ENCODE peak calls at places on chromosomes 6 and 20, in ten cellular contexts. One of them, this sample, is unnamed. For H3K9me3 and H3K4me1, the result is how much of the 10 kb centered on the place peaks cover.

GRCh38 chr6:39166189-39166917 is 51.4 kb upstream of the SAYSD1 start:
- DNase-seq in adrenal gland: peak
- DNase-seq in endothelial cell of umbilical vein: peak
- DNase-seq in heart left ventricle: peak
- DNase-seq in fibroblast of lung: peak
- DNase-seq in naive thymus-derived CD4-positive, alpha-beta T cell: peak
- DNase-seq in breast epithelium: peak
- DNase-seq in effector memory CD4-positive, alpha-beta T cell: peak
- DNase-seq in heart right ventricle: peak
- DNase-seq in psoas muscle: peak
- DNase-seq in this sample: peak

GRCh38 chr20:38298768-38299288 is 5.1 kb upstream of the BPI start:
- DNase-seq in naive thymus-derived CD4-positive, alpha-beta T cell: no peak
- DNase-seq in heart left ventricle: peak
- DNase-seq in fibroblast of lung: peak
- DNase-seq in effector memory CD4-positive, alpha-beta T cell: no peak
- DNase-seq in heart right ventricle: peak
- DNase-seq in endothelial cell of umbilical vein: peak
- DNase-seq in adrenal gland: peak
- DNase-seq in breast epithelium: peak
- DNase-seq in psoas muscle: peak
- DNase-seq in this sample: peak

GRCh38 chr20:49482621-49483017 is at the start of gene KCNB1:
- DNase-seq in naive thymus-derived CD4-positive, alpha-beta T cell: peak
- DNase-seq in psoas muscle: peak
- DNase-seq in effector memory CD4-positive, alpha-beta T cell: no peak
- DNase-seq in endothelial cell of umbilical vein: peak
- DNase-seq in heart left ventricle: peak
- DNase-seq in breast epithelium: peak
- DNase-seq in fibroblast of lung: peak
- DNase-seq in heart right ventricle: peak
- DNase-seq in adrenal gland: peak
- DNase-seq in this sample: peak

GRCh38 chr6:32129297-32130088 is 595 bp downstream of the FKBPL start:
- DNase-seq in naive thymus-derived CD4-positive, alpha-beta T cell: no peak
- DNase-seq in psoas muscle: peak
- DNase-seq in heart right ventricle: no peak
- DNase-seq in breast epithelium: no peak
- DNase-seq in heart left ventricle: peak
- DNase-seq in fibroblast of lung: no peak
- DNase-seq in adrenal gland: no peak
- DNase-seq in effector memory CD4-positive, alpha-beta T cell: no peak
- DNase-seq in endothelial cell of umbilical vein: no peak
- DNase-seq in this sample: no peak

GRCh38 chr20:39623584-39624234 is 661.6 kb downstream of the DHX35 start:
- DNase-seq in fibroblast of lung: peak
- DNase-seq in naive thymus-derived CD4-positive, alpha-beta T cell: no peak
- DNase-seq in endothelial cell of umbilical vein: peak
- DNase-seq in breast epithelium: no peak
- DNase-seq in adrenal gland: peak
- DNase-seq in heart left ventricle: no peak
- DNase-seq in heart right ventricle: no peak
- DNase-seq in effector memory CD4-positive, alpha-beta T cell: no peak
- DNase-seq in psoas muscle: no peak
- DNase-seq in this sample: no peak

GRCh38 chr6:14713561-14713960 is 532.3 kb upstream of the JARID2 start:
- DNase-seq in naive thymus-derived CD4-positive, alpha-beta T cell: no peak
- DNase-seq in breast epithelium: no peak
- DNase-seq in fibroblast of lung: no peak
- DNase-seq in effector memory CD4-positive, alpha-beta T cell: no peak
- DNase-seq in psoas muscle: no peak
- DNase-seq in adrenal gland: no peak
- DNase-seq in endothelial cell of umbilical vein: no peak
- DNase-seq in heart right ventricle: no peak
- DNase-seq in heart left ventricle: no peak
- DNase-seq in this sample: no peak

GRCh38 chr6:133804263-133804662 is 84.7 kb upstream of the TCF21 start:
- DNase-seq in naive thymus-derived CD4-positive, alpha-beta T cell: no peak
- DNase-seq in fibroblast of lung: peak
- DNase-seq in effector memory CD4-positive, alpha-beta T cell: no peak
- DNase-seq in heart left ventricle: no peak
- DNase-seq in breast epithelium: no peak
- DNase-seq in heart right ventricle: no peak
- DNase-seq in psoas muscle: no peak
- DNase-seq in endothelial cell of umbilical vein: peak
- DNase-seq in adrenal gland: no peak
- DNase-seq in this sample: peak

GRCh38 chr6:3482869-3483268 is 26.0 kb upstream of the SLC22A23 start:
- DNase-seq in heart right ventricle: no peak
- DNase-seq in effector memory CD4-positive, alpha-beta T cell: no peak
- DNase-seq in naive thymus-derived CD4-positive, alpha-beta T cell: no peak
- DNase-seq in heart left ventricle: no peak
- DNase-seq in endothelial cell of umbilical vein: no peak
- DNase-seq in breast epithelium: no peak
- DNase-seq in adrenal gland: no peak
- DNase-seq in psoas muscle: no peak
- DNase-seq in fibroblast of lung: no peak
- DNase-seq in this sample: no peak

DNA sequence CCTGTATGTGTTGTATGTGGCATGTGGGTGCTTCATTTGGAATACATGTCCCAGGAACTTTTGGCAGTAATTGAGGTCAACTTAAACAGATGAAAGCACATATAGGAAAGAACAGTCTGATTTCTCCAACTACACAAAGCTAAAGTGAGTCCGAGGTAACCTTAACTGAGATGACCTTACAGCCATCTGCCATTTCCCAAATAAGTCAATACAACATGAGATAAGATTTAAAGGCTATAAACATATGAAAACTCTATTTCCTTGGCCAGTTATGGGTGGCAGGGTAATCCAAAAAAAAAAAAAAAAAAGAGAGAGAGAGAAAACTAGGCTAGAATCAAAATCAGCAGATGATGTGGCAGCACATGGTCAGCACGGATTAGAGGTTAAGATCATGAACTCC is 1068.3 kb downstream of the KHDRBS2 start:
- DNase-seq in naive thymus-derived CD4-positive, alpha-beta T cell: no peak
- DNase-seq in fibroblast of lung: no peak
- DNase-seq in breast epithelium: no peak
- DNase-seq in psoas muscle: no peak
- DNase-seq in heart right ventricle: no peak
- DNase-seq in effector memory CD4-positive, alpha-beta T cell: no peak
- DNase-seq in adrenal gland: no peak
- DNase-seq in endothelial cell of umbilical vein: no peak
- DNase-seq in heart left ventricle: no peak
- DNase-seq in this sample: no peak
- H3K9me3 ChIP-seq in naive thymus-derived CD4-positive, alpha-beta T cell: under half
- H3K9me3 ChIP-seq in fibroblast of lung: under half
- H3K9me3 ChIP-seq in breast epithelium: under half
- H3K9me3 ChIP-seq in psoas muscle: under half
- H3K9me3 ChIP-seq in heart right ventricle: under half
- H3K9me3 ChIP-seq in effector memory CD4-positive, alpha-beta T cell: under half
- H3K9me3 ChIP-seq in adrenal gland: under half
- H3K9me3 ChIP-seq in endothelial cell of umbilical vein: under half
- H3K9me3 ChIP-seq in heart left ventricle: under half
- H3K9me3 ChIP-seq in this sample: under half

GRCh38 chr6:44235891-44236516 is 10.9 kb upstream of the HSP90AB1 start:
- DNase-seq in heart left ventricle: no peak
- DNase-seq in psoas muscle: no peak
- DNase-seq in endothelial cell of umbilical vein: no peak
- DNase-seq in effector memory CD4-positive, alpha-beta T cell: no peak
- DNase-seq in heart right ventricle: no peak
- DNase-seq in fibroblast of lung: no peak
- DNase-seq in breast epithelium: no peak
- DNase-seq in adrenal gland: no peak
- DNase-seq in naive thymus-derived CD4-positive, alpha-beta T cell: no peak
- DNase-seq in this sample: no peak
- H3K4me1 ChIP-seq in heart left ventricle: under half
- H3K4me1 ChIP-seq in psoas muscle: under half
- H3K4me1 ChIP-seq in endothelial cell of umbilical vein: under half
- H3K4me1 ChIP-seq in effector memory CD4-positive, alpha-beta T cell: under half
- H3K4me1 ChIP-seq in heart right ventricle: under half
- H3K4me1 ChIP-seq in fibroblast of lung: under half
- H3K4me1 ChIP-seq in breast epithelium: under half
- H3K4me1 ChIP-seq in adrenal gland: under half
- H3K4me1 ChIP-seq in naive thymus-derived CD4-positive, alpha-beta T cell: under half
- H3K4me1 ChIP-seq in this sample: half or more

DNA sequence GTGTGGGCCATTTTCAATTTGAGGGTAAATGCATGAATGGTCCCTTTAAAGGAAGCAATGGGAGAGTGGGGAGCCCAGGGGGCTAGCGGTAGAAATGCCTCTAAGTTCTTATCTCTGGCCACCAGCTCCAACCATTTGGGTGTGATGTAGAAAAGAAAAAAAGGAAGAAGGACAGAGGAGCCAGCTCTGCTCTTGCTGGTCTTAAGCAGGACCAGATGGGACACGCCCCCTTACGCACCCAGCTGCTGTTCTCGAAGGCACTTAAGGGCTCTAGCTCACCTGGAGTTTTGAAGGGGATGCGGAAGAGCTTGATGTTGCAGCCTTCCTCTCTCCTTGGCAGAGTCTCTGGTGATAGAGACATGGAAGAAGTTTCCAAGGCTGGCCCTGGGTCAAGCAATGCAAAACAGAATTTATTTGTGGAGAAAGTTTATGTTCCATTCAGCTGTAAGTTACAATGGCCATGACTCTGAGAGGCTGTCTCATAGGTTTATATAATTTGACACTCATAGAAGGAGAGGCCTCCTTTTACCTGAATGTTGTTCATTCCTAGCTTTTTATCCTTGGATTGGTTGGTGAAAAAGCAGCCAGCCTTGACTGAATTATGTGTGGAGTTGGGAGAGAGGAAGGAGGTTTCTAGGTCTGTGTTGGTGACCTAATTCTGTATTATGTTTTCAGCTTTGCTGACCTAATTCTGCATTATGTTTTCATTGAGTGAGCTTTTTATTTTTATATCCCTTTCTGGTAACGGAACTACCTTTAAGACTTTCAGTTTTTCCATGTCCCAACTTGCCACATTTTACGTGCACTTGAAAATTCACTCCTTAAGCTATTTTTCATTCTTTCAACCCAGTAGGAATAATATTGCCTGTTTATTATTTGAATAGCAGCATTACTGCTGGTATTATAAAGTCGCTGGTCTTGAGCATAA is 59.3 kb upstream of the RNF144B start:
- DNase-seq in adrenal gland: no peak
- DNase-seq in effector memory CD4-positive, alpha-beta T cell: no peak
- DNase-seq in psoas muscle: peak
- DNase-seq in naive thymus-derived CD4-positive, alpha-beta T cell: no peak
- DNase-seq in endothelial cell of umbilical vein: peak
- DNase-seq in fibroblast of lung: no peak
- DNase-seq in heart left ventricle: peak
- DNase-seq in heart right ventricle: no peak
- DNase-seq in breast epithelium: no peak
- DNase-seq in this sample: peak
- H3K4me3 ChIP-seq in adrenal gland: no peak
- H3K4me3 ChIP-seq in effector memory CD4-positive, alpha-beta T cell: no peak
- H3K4me3 ChIP-seq in psoas muscle: no peak
- H3K4me3 ChIP-seq in naive thymus-derived CD4-positive, alpha-beta T cell: no peak
- H3K4me3 ChIP-seq in endothelial cell of umbilical vein: no peak
- H3K4me3 ChIP-seq in fibroblast of lung: no peak
- H3K4me3 ChIP-seq in heart left ventricle: no peak
- H3K4me3 ChIP-seq in heart right ventricle: no peak
- H3K4me3 ChIP-seq in breast epithelium: no peak
- H3K4me3 ChIP-seq in this sample: no peak

GRCh38 chr6:363909-364308 is 27.6 kb upstream of the IRF4 start:
- DNase-seq in breast epithelium: no peak
- DNase-seq in fibroblast of lung: no peak
- DNase-seq in heart right ventricle: no peak
- DNase-seq in effector memory CD4-positive, alpha-beta T cell: no peak
- DNase-seq in heart left ventricle: peak
- DNase-seq in psoas muscle: no peak
- DNase-seq in endothelial cell of umbilical vein: no peak
- DNase-seq in naive thymus-derived CD4-positive, alpha-beta T cell: no peak
- DNase-seq in adrenal gland: no peak
- DNase-seq in this sample: no peak

GRCh38 chr6:363291-363690 is 28.3 kb upstream of the IRF4 start:
- DNase-seq in adrenal gland: no peak
- DNase-seq in endothelial cell of umbilical vein: no peak
- DNase-seq in fibroblast of lung: no peak
- DNase-seq in heart left ventricle: no peak
- DNase-seq in breast epithelium: no peak
- DNase-seq in effector memory CD4-positive, alpha-beta T cell: no peak
- DNase-seq in naive thymus-derived CD4-positive, alpha-beta T cell: no peak
- DNase-seq in psoas muscle: no peak
- DNase-seq in heart right ventricle: no peak
- DNase-seq in this sample: no peak

GRCh38 chr6:366389-366788 is 25.2 kb upstream of the IRF4 start:
- DNase-seq in psoas muscle: no peak
- DNase-seq in adrenal gland: no peak
- DNase-seq in heart right ventricle: no peak
- DNase-seq in naive thymus-derived CD4-positive, alpha-beta T cell: no peak
- DNase-seq in effector memory CD4-positive, alpha-beta T cell: no peak
- DNase-seq in endothelial cell of umbilical vein: no peak
- DNase-seq in breast epithelium: no peak
- DNase-seq in fibroblast of lung: no peak
- DNase-seq in heart left ventricle: no peak
- DNase-seq in this sample: no peak

GRCh38 chr6:365835-366234 is 25.7 kb upstream of the IRF4 start:
- DNase-seq in heart left ventricle: no peak
- DNase-seq in adrenal gland: no peak
- DNase-seq in fibroblast of lung: no peak
- DNase-seq in heart right ventricle: no peak
- DNase-seq in psoas muscle: no peak
- DNase-seq in breast epithelium: no peak
- DNase-seq in endothelial cell of umbilical vein: no peak
- DNase-seq in naive thymus-derived CD4-positive, alpha-beta T cell: no peak
- DNase-seq in effector memory CD4-positive, alpha-beta T cell: no peak
- DNase-seq in this sample: no peak

DNA sequence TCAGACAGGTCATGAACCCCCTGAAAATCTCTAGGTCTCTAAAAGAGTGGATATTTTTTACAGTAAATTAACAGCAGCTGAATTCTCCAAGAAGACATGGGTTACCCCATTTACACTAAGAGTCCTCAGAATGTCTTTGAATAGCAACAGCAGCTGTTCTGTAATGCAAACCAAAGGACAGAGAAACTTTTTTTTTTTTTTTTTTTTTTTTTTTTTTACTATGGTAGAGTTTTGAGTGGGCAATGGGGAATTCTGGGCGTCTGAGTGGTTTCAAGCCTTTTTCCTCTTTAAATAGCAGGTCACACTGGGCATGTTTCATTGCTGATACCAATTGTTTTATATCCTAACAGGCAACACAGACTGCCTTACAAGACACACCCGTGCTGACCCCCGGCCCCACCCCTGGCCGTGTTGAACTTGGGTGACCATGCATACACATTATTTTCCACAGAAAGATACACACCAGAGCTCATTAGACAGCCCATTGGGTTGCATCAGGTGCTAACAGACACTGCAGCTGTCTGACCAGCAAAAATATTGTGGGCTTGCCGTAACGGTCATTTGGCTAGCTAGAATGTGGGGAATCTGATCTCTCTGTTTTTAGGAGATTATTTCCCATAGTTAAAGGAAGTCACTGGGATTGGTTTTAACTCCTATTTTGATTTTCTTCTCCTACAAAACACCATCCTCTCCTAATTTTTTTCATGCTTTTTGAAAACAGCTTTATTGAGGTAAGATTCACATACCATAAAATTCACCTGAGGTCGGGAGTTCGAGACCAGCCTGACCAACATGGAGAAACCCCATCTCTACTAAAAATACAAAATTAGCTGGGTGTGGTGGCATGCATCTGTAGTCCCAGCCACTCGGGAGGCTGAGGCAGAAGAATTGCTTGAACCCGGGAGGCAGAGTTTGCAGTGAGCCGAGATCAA is 26.7 kb upstream of the IRF4 start:
- DNase-seq in heart right ventricle: no peak
- DNase-seq in breast epithelium: no peak
- DNase-seq in endothelial cell of umbilical vein: no peak
- DNase-seq in fibroblast of lung: no peak
- DNase-seq in psoas muscle: no peak
- DNase-seq in effector memory CD4-positive, alpha-beta T cell: no peak
- DNase-seq in naive thymus-derived CD4-positive, alpha-beta T cell: no peak
- DNase-seq in heart left ventricle: peak
- DNase-seq in adrenal gland: no peak
- DNase-seq in this sample: no peak
- H3K9me3 ChIP-seq in heart right ventricle: under half
- H3K9me3 ChIP-seq in breast epithelium: under half
- H3K9me3 ChIP-seq in endothelial cell of umbilical vein: under half
- H3K9me3 ChIP-seq in fibroblast of lung: under half
- H3K9me3 ChIP-seq in psoas muscle: under half
- H3K9me3 ChIP-seq in effector memory CD4-positive, alpha-beta T cell: under half
- H3K9me3 ChIP-seq in naive thymus-derived CD4-positive, alpha-beta T cell: under half
- H3K9me3 ChIP-seq in heart left ventricle: under half
- H3K9me3 ChIP-seq in adrenal gland: under half
- H3K9me3 ChIP-seq in this sample: under half

This sample was measured in adipocyte.